ENCODE peak calls at places on chromosomes 1 and 21, in seven cellular contexts. Z is cardiac muscle cell, Y is LNCaP clone FGC, T is H1, O is endothelial cell of umbilical vein, R is right atrium auricular region, M is neural progenitor cell. W is an unnamed sample.
A peak's percentile ranks its signal among the peaks of the same experiment; 100 is the strongest.

GRCh38 chr21:45546636-45547203 is 4.5 kb upstream of the SLC19A1 start:
- DNase-seq in M (no peak), Y (no peak), Z (no peak), O (no peak), R (no peak), T (no peak), W (no peak)

GRCh38 chr1:193348126-193349045 is 162.0 kb upstream of the B3GALT2 start:
- DNase-seq in Z (peak; percentile 44), R (no peak), Y (no peak), T (no peak), M (peak; percentile 22), O (no peak), W (no peak)

GRCh38 chr1:178465011-178465410 is 31.8 kb downstream of the CLEC20A start:
- DNase-seq in Z (peak; percentile 34), R (no peak), T (no peak), Y (no peak), M (no peak), O (peak; percentile 19), W (peak; percentile 59)

GRCh38 chr1:3926956-3927355 is 26.9 kb upstream of the C1orf174 start:
- DNase-seq in O (no peak), Z (no peak), T (no peak), Y (no peak), R (no peak), M (no peak), W (no peak)

GRCh38 chr1:202692959-202693555 is 17.2 kb downstream of the SYT2 start:
- DNase-seq in M (peak; percentile 93), Y (peak; percentile 31), O (peak; percentile 55), R (no peak), Z (peak; percentile 79), T (no peak), W (peak; percentile 77)

GRCh38 chr1:202159534-202160371 is 649 bp downstream of the PTPN7 start:
- DNase-seq in M (no peak), O (no peak), T (no peak), Y (no peak), Z (no peak), R (no peak), W (no peak)

GRCh38 chr1:21667348-21668231 is 1.6 kb downstream of the RAP1GAP start:
- DNase-seq in T (no peak), Z (no peak), R (no peak), Y (no peak), O (no peak), M (no peak), W (no peak)

GRCh38 chr1:3014443-3015268 is 6.6 kb upstream of the ACTRT2 start:
- DNase-seq in O (no peak), M (no peak), T (no peak), Z (no peak), Y (no peak), R (no peak), W (no peak)

GRCh38 chr1:23345920-23346319 is 1.8 kb upstream of the HNRNPR start:
- DNase-seq in Y (no peak), O (no peak), M (no peak), T (no peak), Z (no peak), R (no peak), W (no peak)

GRCh38 chr1:16145988-16146887 is 9.6 kb downstream of the EPHA2 start:
- DNase-seq in Z (peak; percentile 95), Y (no peak), O (peak; percentile 93), T (peak; percentile 72), R (peak; percentile 89), M (peak; percentile 90), W (peak; percentile 82)

GRCh38 chr1:198937231-198938031 is 298.6 kb downstream of the PTPRC start:
- DNase-seq in T (no peak), O (peak; percentile 95), Z (peak; percentile 94), M (peak; percentile 24), R (peak; percentile 70), Y (no peak), W (peak; percentile 93)

GRCh38 chr1:14810631-14811325 is 212.3 kb downstream of the KAZN start:
- DNase-seq in T (no peak), M (no peak), O (no peak), Z (no peak), Y (no peak), R (no peak), W (peak; percentile 41)

GRCh38 chr1:80218112-80218511 is 1211.6 kb upstream of the ADGRL4 start:
- DNase-seq in O (peak; percentile 51), R (no peak), M (peak; percentile 59), T (no peak), Y (peak; percentile 42), Z (peak; percentile 72), W (peak; percentile 68)

GRCh38 chr21:46199436-46200373 is 15.4 kb upstream of the SPATC1L start:
- DNase-seq in Z (no peak), M (no peak), O (no peak), R (no peak), Y (no peak), T (no peak), W (no peak)

GRCh38 chr1:235415008-235415904 is 48.0 kb downstream of the TBCE start:
- DNase-seq in O (peak; percentile 70), Z (peak; percentile 88), T (peak; percentile 17), R (peak; percentile 68), M (peak; percentile 82), Y (peak; percentile 70), W (peak; percentile 86)

DNA sequence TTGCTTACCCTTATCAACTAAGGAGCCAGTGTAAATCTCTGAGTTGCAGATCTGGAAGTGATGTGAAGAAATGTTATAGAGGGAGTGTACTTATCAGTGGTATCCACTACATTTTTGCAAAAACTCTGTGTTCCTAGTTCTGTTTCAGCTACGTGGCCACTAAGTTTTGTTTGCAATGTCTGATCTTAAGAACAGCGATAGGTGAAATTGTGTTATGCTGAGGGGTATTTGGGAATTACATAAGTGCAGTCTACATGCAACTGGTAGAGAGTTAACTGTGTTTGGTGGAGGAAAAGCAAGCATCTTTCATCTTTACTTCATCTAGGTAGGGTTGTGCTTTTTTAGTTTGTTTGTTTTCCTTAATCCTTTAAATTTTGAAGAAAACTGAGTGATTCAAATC is 198.8 kb upstream of the SGIP1 start:
- DNase-seq in O (peak; percentile 63), T (no peak), M (no peak), R (no peak), Y (no peak), Z (no peak), W (no peak)
- H3K4me3 ChIP-seq in O (peak overlapping the region; percentile 77), T (no peak overlapping the region), M (no peak overlapping the region), R (peak overlapping the region; percentile 62), Y (no peak overlapping the region), Z (no peak overlapping the region), W (no peak overlapping the region)

GRCh38 chr1:204103121-204103741 is 30.3 kb downstream of the SOX13 start:
- DNase-seq in T (no peak), Z (peak; percentile 52), O (peak; percentile 46), R (no peak), Y (no peak), M (peak; percentile 46), W (peak; percentile 65)
- H3K4me3 ChIP-seq in T (no peak overlapping the region), Z (no peak overlapping the region), O (no peak overlapping the region), R (no peak overlapping the region), Y (no peak overlapping the region), M (no peak overlapping the region), W (no peak overlapping the region)

GRCh38 chr1:224116131-224116530 is 2.2 kb downstream of the FBXO28 start:
- DNase-seq in Y (peak; percentile 68), T (no peak), M (peak; percentile 42), Z (peak; percentile 67), R (no peak), O (peak; percentile 72), W (peak; percentile 70)
- H3K4me3 ChIP-seq in Y (peak overlapping the region; percentile 98), T (no peak overlapping the region), M (peak overlapping the region; percentile 89), Z (peak overlapping the region; percentile 82), R (no peak overlapping the region), O (no peak overlapping the region), W (no peak overlapping the region)

GRCh38 chr21:42974832-42975820 is 764 bp downstream of the PKNOX1 start:
- DNase-seq in O (peak; percentile 59), M (peak; percentile 74), T (no peak), Z (peak; percentile 80), R (peak; percentile 66), Y (no peak), W (peak; percentile 56)

GRCh38 chr21:42971897-42972275 is 2.5 kb upstream of the PKNOX1 start:
- DNase-seq in M (no peak), Y (no peak), O (no peak), Z (no peak), T (no peak), R (no peak), W (no peak)

GRCh38 chr21:42973991-42974831 is at the start of gene PKNOX1:
- DNase-seq in M (peak; percentile 100), O (peak; percentile 98), R (peak; percentile 99), Z (peak; percentile 100), Y (peak; percentile 93), T (peak; percentile 98), W (peak; percentile 98)

GRCh38 chr21:42970946-42971653 is 3.3 kb upstream of the PKNOX1 start:
- DNase-seq in T (no peak), M (no peak), Y (no peak), O (no peak), Z (no peak), R (no peak), W (no peak)

DNA sequence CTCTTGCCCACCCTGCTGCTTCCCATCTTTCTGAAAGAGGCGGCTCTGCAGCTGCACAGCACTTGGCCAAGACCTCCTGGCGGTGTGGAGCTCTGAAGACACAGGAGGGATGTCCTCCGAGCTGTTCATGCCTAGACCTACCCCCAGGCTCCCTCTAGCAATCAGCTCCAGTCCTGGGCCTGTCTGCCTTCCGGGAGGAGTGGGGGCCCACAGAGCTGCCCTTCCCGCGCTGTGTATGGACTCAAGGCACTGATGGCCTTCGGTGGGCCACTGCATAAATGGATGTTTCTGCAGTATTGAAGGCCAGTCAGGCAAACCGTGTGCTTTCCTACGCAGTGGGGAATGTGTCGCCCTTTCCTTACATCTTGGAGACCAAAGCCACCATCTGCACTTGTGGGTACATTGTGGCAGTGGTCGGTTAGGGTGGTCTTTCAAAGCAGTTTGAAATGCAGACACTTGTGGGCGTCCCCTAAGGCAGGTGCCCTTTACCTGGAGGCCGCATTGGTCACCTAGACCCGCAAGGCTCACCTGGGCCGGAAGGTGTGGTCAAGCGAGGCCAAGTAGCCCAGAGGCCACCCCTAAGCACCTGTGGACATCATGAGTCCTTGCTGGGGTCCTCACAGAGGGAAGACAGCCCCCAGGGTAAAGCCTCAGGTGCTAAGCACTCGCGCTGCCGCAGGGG is 912 bp upstream of the PKNOX1 start:
- DNase-seq in Y (no peak), O (no peak), R (peak; percentile 63), T (no peak), M (no peak), Z (no peak), W (no peak)
- H3K4me3 ChIP-seq in Y (peak overlapping the region; percentile 51), O (peak overlapping the region; percentile 61), R (peak overlapping the region; percentile 84), T (peak overlapping the region; percentile 38), M (peak overlapping the region; percentile 46), Z (peak overlapping the region; percentile 39), W (peak overlapping the region; percentile 76)

GRCh38 chr1:65266501-65266900 is 42.8 kb upstream of the DNAJC6 start:
- DNase-seq in T (no peak), Y (no peak), O (no peak), Z (no peak), M (no peak), R (no peak), W (no peak)
- H3K4me3 ChIP-seq in T (no peak overlapping the region), Y (no peak overlapping the region), O (no peak overlapping the region), Z (no peak overlapping the region), M (peak overlapping the region; percentile 51), R (no peak overlapping the region), W (no peak overlapping the region)

W was measured in fibroblast of the aortic adventitia.